ENCODE peak calls at places on chromosomes 3 and 15, in five cellular contexts. One of them, this sample, is unnamed.

GRCh38 chr15:80780416-80781221 is 1.4 kb downstream of the CEMIP start:
- DNase-seq in HepG2: peak
- DNase-seq in OCI-LY7: no peak
- DNase-seq in SK-N-SH: peak
- DNase-seq in endothelial cell of umbilical vein: peak
- DNase-seq in this sample: no peak

GRCh38 chr3:6439824-6440223 is 421.1 kb upstream of the GRM7 start:
- DNase-seq in HepG2: no peak
- DNase-seq in OCI-LY7: no peak
- DNase-seq in SK-N-SH: no peak
- DNase-seq in endothelial cell of umbilical vein: no peak
- DNase-seq in this sample: no peak

GRCh38 chr3:133209871-133210550 is 171.8 kb downstream of the TMEM108 start:
- DNase-seq in HepG2: no peak
- DNase-seq in OCI-LY7: no peak
- DNase-seq in SK-N-SH: no peak
- DNase-seq in endothelial cell of umbilical vein: no peak
- DNase-seq in this sample: no peak

GRCh38 chr3:160676547-160677303 is at the start of gene ARL14:
- DNase-seq in HepG2: peak
- DNase-seq in OCI-LY7: no peak
- DNase-seq in SK-N-SH: no peak
- DNase-seq in endothelial cell of umbilical vein: peak
- DNase-seq in this sample: peak

GRCh38 chr15:50698101-50698500 is 11.5 kb upstream of the TRPM7 start:
- DNase-seq in HepG2: no peak
- DNase-seq in OCI-LY7: no peak
- DNase-seq in SK-N-SH: no peak
- DNase-seq in endothelial cell of umbilical vein: no peak
- DNase-seq in this sample: no peak

GRCh38 chr3:58994746-58995330 is 55.0 kb downstream of the CFAP20DC start:
- DNase-seq in HepG2: peak
- DNase-seq in OCI-LY7: peak
- DNase-seq in SK-N-SH: peak
- DNase-seq in endothelial cell of umbilical vein: peak
- DNase-seq in this sample: peak

GRCh38 chr3:49738067-49738713 is 14.4 kb upstream of the GMPPB start:
- DNase-seq in HepG2: no peak
- DNase-seq in OCI-LY7: no peak
- DNase-seq in SK-N-SH: no peak
- DNase-seq in endothelial cell of umbilical vein: no peak
- DNase-seq in this sample: no peak

GRCh38 chr3:124985358-124985757 is 50.8 kb upstream of the MUC13 start:
- DNase-seq in HepG2: no peak
- DNase-seq in OCI-LY7: no peak
- DNase-seq in SK-N-SH: no peak
- DNase-seq in endothelial cell of umbilical vein: no peak
- DNase-seq in this sample: peak

GRCh38 chr3:127690106-127690505 is 17.4 kb downstream of the ABTB1 start:
- DNase-seq in HepG2: peak
- DNase-seq in OCI-LY7: no peak
- DNase-seq in SK-N-SH: no peak
- DNase-seq in endothelial cell of umbilical vein: no peak
- DNase-seq in this sample: peak

GRCh38 chr3:183116051-183116614 is 16.8 kb upstream of the MCCC1 start:
- DNase-seq in HepG2: peak
- DNase-seq in OCI-LY7: peak
- DNase-seq in SK-N-SH: peak
- DNase-seq in endothelial cell of umbilical vein: peak
- DNase-seq in this sample: no peak

GRCh38 chr15:50229336-50229735 is 36.2 kb downstream of the HDC start:
- DNase-seq in HepG2: no peak
- DNase-seq in OCI-LY7: no peak
- DNase-seq in SK-N-SH: peak
- DNase-seq in endothelial cell of umbilical vein: no peak
- DNase-seq in this sample: no peak

GRCh38 chr15:83092309-83092976 is 15.0 kb upstream of the TM6SF1 start:
- DNase-seq in HepG2: no peak
- DNase-seq in OCI-LY7: peak
- DNase-seq in SK-N-SH: no peak
- DNase-seq in endothelial cell of umbilical vein: peak
- DNase-seq in this sample: no peak

GRCh38 chr3:23135026-23135785 is 67.9 kb upstream of the UBE2E2 start:
- DNase-seq in HepG2: no peak
- DNase-seq in OCI-LY7: no peak
- DNase-seq in SK-N-SH: no peak
- DNase-seq in endothelial cell of umbilical vein: no peak
- DNase-seq in this sample: no peak

GRCh38 chr3:114552527-114552812 is 258.6 kb downstream of the TIGIT start:
- DNase-seq in HepG2: no peak
- DNase-seq in OCI-LY7: no peak
- DNase-seq in SK-N-SH: no peak
- DNase-seq in endothelial cell of umbilical vein: no peak
- DNase-seq in this sample: no peak

GRCh38 chr3:69822501-69822900 is 83.2 kb downstream of the MITF start:
- DNase-seq in HepG2: no peak
- DNase-seq in OCI-LY7: no peak
- DNase-seq in SK-N-SH: no peak
- DNase-seq in endothelial cell of umbilical vein: no peak
- DNase-seq in this sample: no peak

GRCh38 chr3:189598530-189598929 is 32.7 kb upstream of the TP63 start:
- DNase-seq in HepG2: no peak
- DNase-seq in OCI-LY7: no peak
- DNase-seq in SK-N-SH: no peak
- DNase-seq in endothelial cell of umbilical vein: no peak
- DNase-seq in this sample: no peak

GRCh38 chr15:29674661-29675533 is 147.4 kb downstream of the TJP1 start:
- DNase-seq in HepG2: peak
- DNase-seq in OCI-LY7: no peak
- DNase-seq in SK-N-SH: peak
- DNase-seq in endothelial cell of umbilical vein: peak
- DNase-seq in this sample: no peak

GRCh38 chr15:68822818-68823217 is 2.1 kb upstream of the ANP32A start:
- DNase-seq in HepG2: no peak
- DNase-seq in OCI-LY7: no peak
- DNase-seq in SK-N-SH: no peak
- DNase-seq in endothelial cell of umbilical vein: no peak
- DNase-seq in this sample: no peak

GRCh38 chr15:49813615-49814014 is 192.8 kb downstream of the DTWD1 start:
- DNase-seq in HepG2: no peak
- DNase-seq in OCI-LY7: no peak
- DNase-seq in SK-N-SH: no peak
- DNase-seq in endothelial cell of umbilical vein: no peak
- DNase-seq in this sample: no peak

GRCh38 chr3:61371123-61371522 is 119.9 kb upstream of the FHIT start:
- DNase-seq in HepG2: peak
- DNase-seq in OCI-LY7: peak
- DNase-seq in SK-N-SH: peak
- DNase-seq in endothelial cell of umbilical vein: peak
- DNase-seq in this sample: no peak

GRCh38 chr3:109899930-109900329 is 562.6 kb upstream of the DPPA4 start:
- DNase-seq in HepG2: no peak
- DNase-seq in OCI-LY7: no peak
- DNase-seq in SK-N-SH: no peak
- DNase-seq in endothelial cell of umbilical vein: no peak
- DNase-seq in this sample: no peak

GRCh38 chr3:69649120-69649519 is 90.1 kb upstream of the MITF start:
- DNase-seq in HepG2: peak
- DNase-seq in OCI-LY7: no peak
- DNase-seq in SK-N-SH: no peak
- DNase-seq in endothelial cell of umbilical vein: peak
- DNase-seq in this sample: peak

GRCh38 chr15:73983773-73984172 is 8.3 kb downstream of the STOML1 start:
- DNase-seq in HepG2: no peak
- DNase-seq in OCI-LY7: no peak
- DNase-seq in SK-N-SH: no peak
- DNase-seq in endothelial cell of umbilical vein: no peak
- DNase-seq in this sample: no peak
- H3K4me2 ChIP-seq in HepG2: no peak
- H3K4me2 ChIP-seq in OCI-LY7: no peak
- H3K4me2 ChIP-seq in SK-N-SH: peak
- H3K4me2 ChIP-seq in endothelial cell of umbilical vein: no peak
- H3K4me2 ChIP-seq in this sample: peak

GRCh38 chr3:171839270-171839669 is 3.9 kb upstream of the TMEM212 start:
- DNase-seq in HepG2: peak
- DNase-seq in OCI-LY7: no peak
- DNase-seq in SK-N-SH: no peak
- DNase-seq in endothelial cell of umbilical vein: no peak
- DNase-seq in this sample: no peak

GRCh38 chr3:171840484-171840830 is 2.7 kb upstream of the TMEM212 start:
- DNase-seq in HepG2: no peak
- DNase-seq in OCI-LY7: no peak
- DNase-seq in SK-N-SH: no peak
- DNase-seq in endothelial cell of umbilical vein: no peak
- DNase-seq in this sample: no peak

GRCh38 chr3:171842864-171843511 is at the start of gene TMEM212:
- DNase-seq in HepG2: peak
- DNase-seq in OCI-LY7: no peak
- DNase-seq in SK-N-SH: no peak
- DNase-seq in endothelial cell of umbilical vein: peak
- DNase-seq in this sample: no peak

GRCh38 chr3:171840831-171841619 is 2.1 kb upstream of the TMEM212 start:
- DNase-seq in HepG2: peak
- DNase-seq in OCI-LY7: no peak
- DNase-seq in SK-N-SH: no peak
- DNase-seq in endothelial cell of umbilical vein: no peak
- DNase-seq in this sample: no peak

DNA sequence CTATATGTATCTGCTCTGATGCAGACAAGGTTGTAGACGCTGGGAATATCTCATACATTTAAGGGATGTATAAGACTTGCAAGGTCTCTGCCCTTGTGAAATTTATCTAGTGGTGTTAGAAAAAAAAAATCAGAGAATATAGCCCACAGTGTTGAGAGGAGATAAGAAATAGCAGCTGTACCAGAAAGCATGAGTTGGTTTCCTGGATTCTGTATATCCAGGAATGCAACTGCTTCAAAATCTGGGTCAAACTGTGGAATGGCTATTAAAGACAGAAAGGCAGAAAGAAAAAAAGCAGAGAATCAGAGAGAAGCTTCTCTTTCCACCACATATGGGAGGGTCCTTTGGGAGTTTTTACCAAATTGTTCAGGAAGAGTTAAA is 1.5 kb upstream of the TMEM212 start:
- DNase-seq in HepG2: peak
- DNase-seq in OCI-LY7: no peak
- DNase-seq in SK-N-SH: no peak
- DNase-seq in endothelial cell of umbilical vein: peak
- DNase-seq in this sample: no peak
- H3K4me2 ChIP-seq in HepG2: peak
- H3K4me2 ChIP-seq in OCI-LY7: no peak
- H3K4me2 ChIP-seq in SK-N-SH: no peak
- H3K4me2 ChIP-seq in endothelial cell of umbilical vein: peak
- H3K4me2 ChIP-seq in this sample: no peak

GRCh38 chr15:36529296-36530011 is 50.0 kb upstream of the CDIN1 start:
- DNase-seq in HepG2: no peak
- DNase-seq in OCI-LY7: no peak
- DNase-seq in SK-N-SH: no peak
- DNase-seq in endothelial cell of umbilical vein: no peak
- DNase-seq in this sample: no peak

GRCh38 chr15:36525430-36525829 is 54.0 kb upstream of the CDIN1 start:
- DNase-seq in HepG2: no peak
- DNase-seq in OCI-LY7: no peak
- DNase-seq in SK-N-SH: no peak
- DNase-seq in endothelial cell of umbilical vein: no peak
- DNase-seq in this sample: no peak

GRCh38 chr15:36527512-36528162 is 51.8 kb upstream of the CDIN1 start:
- DNase-seq in HepG2: no peak
- DNase-seq in OCI-LY7: no peak
- DNase-seq in SK-N-SH: peak
- DNase-seq in endothelial cell of umbilical vein: no peak
- DNase-seq in this sample: no peak
- H3K4me2 ChIP-seq in HepG2: no peak
- H3K4me2 ChIP-seq in OCI-LY7: no peak
- H3K4me2 ChIP-seq in SK-N-SH: no peak
- H3K4me2 ChIP-seq in endothelial cell of umbilical vein: no peak
- H3K4me2 ChIP-seq in this sample: no peak

GRCh38 chr3:52733256-52733891 is 27.5 kb downstream of the SPCS1 start:
- DNase-seq in HepG2: no peak
- DNase-seq in OCI-LY7: no peak
- DNase-seq in SK-N-SH: no peak
- DNase-seq in endothelial cell of umbilical vein: no peak
- DNase-seq in this sample: no peak

GRCh38 chr3:52731590-52731989 is 25.7 kb downstream of the SPCS1 start:
- DNase-seq in HepG2: no peak
- DNase-seq in OCI-LY7: no peak
- DNase-seq in SK-N-SH: no peak
- DNase-seq in endothelial cell of umbilical vein: no peak
- DNase-seq in this sample: no peak

GRCh38 chr3:52730681-52731080 is 24.8 kb downstream of the SPCS1 start:
- DNase-seq in HepG2: no peak
- DNase-seq in OCI-LY7: no peak
- DNase-seq in SK-N-SH: no peak
- DNase-seq in endothelial cell of umbilical vein: peak
- DNase-seq in this sample: no peak
- H3K4me2 ChIP-seq in HepG2: no peak
- H3K4me2 ChIP-seq in OCI-LY7: no peak
- H3K4me2 ChIP-seq in SK-N-SH: no peak
- H3K4me2 ChIP-seq in endothelial cell of umbilical vein: no peak
- H3K4me2 ChIP-seq in this sample: no peak

This sample was measured in PC-9.